ENCODE peak calls at places on chromosomes 12 and 14, in ten cellular contexts. N is HCT116, L is A549, X is H1, U is sigmoid colon, Z is gastrocnemius medialis, Q is heart left ventricle, M is esophagus muscularis mucosa, E is upper lobe of left lung, B is uterus. Y is an unnamed sample.

GRCh38 chr14:23076785-23077408 is 18.0 kb downstream of the ACIN1 start:
- DNase-seq in L (no peak), B (no peak), N (no peak), Z (no peak), M (no peak), E (no peak), Q (no peak), X (no peak), U (no peak), Y (no peak)

GRCh38 chr12:84661732-84662326 is 250.8 kb downstream of the SLC6A15 start:
- DNase-seq in Z (no peak), U (no peak), L (no peak), M (no peak), E (no peak), N (no peak), B (no peak), Q (no peak), X (no peak), Y (no peak)

GRCh38 chr14:43914041-43914693 is 592.9 kb downstream of the FSCB start:
- DNase-seq in Z (no peak), L (no peak), M (no peak), B (no peak), E (no peak), Q (peak; percentile 52), N (no peak), U (no peak), X (no peak), Y (no peak)

GRCh38 chr12:100151769-100152168 is 9.1 kb upstream of the BLTP3B start:
- DNase-seq in B (no peak), L (no peak), Q (no peak), U (no peak), X (no peak), N (no peak), M (no peak), E (no peak), Z (no peak), Y (no peak)

GRCh38 chr14:58755026-58755929 is 117.5 kb downstream of the DACT1 start:
- DNase-seq in L (no peak), M (no peak), B (no peak), X (no peak), Q (no peak), U (no peak), Z (no peak), N (no peak), E (no peak), Y (no peak)

GRCh38 chr12:128969480-128970055 is 116.3 kb downstream of the GLT1D1 start:
- DNase-seq in N (no peak), B (no peak), L (peak; percentile 10), X (peak; percentile 50), Z (no peak), M (no peak), Q (no peak), E (peak; percentile 39), U (no peak), Y (no peak)

GRCh38 chr14:95686935-95687334 is 709 bp downstream of the TCL1B start:
- DNase-seq in Z (no peak), X (no peak), M (no peak), B (no peak), U (no peak), Q (no peak), N (no peak), L (no peak), E (no peak), Y (peak; percentile 29)

GRCh38 chr12:106141452-106141851 is 2.7 kb upstream of the NUAK1 start:
- DNase-seq in B (no peak), X (no peak), U (no peak), Q (no peak), L (no peak), N (no peak), M (no peak), E (no peak), Z (no peak), Y (no peak)

GRCh38 chr12:110367209-110367864 is 36.2 kb downstream of the ANAPC7 start:
- DNase-seq in N (no peak), X (no peak), L (no peak), M (no peak), E (no peak), Z (no peak), B (no peak), U (peak; percentile 85), Q (no peak), Y (no peak)

GRCh38 chr12:18981732-18982131 is 147.8 kb upstream of the PLEKHA5 start:
- DNase-seq in U (no peak), B (no peak), L (no peak), N (no peak), M (no peak), X (no peak), Q (no peak), Z (no peak), E (no peak), Y (no peak)

GRCh38 chr14:52052289-52052943 is 16.4 kb downstream of the NID2 start:
- DNase-seq in Z (no peak), X (no peak), M (peak; percentile 92), N (no peak), U (peak; percentile 78), Q (no peak), B (peak; percentile 65), L (no peak), E (no peak), Y (no peak)

GRCh38 chr12:39905152-39905551 is 200.7 kb downstream of the SLC2A13 start:
- DNase-seq in U (peak; percentile 88), M (no peak), N (no peak), L (no peak), Z (peak; percentile 31), E (no peak), Q (peak; percentile 68), X (no peak), B (peak; percentile 76), Y (peak; percentile 89)

DNA sequence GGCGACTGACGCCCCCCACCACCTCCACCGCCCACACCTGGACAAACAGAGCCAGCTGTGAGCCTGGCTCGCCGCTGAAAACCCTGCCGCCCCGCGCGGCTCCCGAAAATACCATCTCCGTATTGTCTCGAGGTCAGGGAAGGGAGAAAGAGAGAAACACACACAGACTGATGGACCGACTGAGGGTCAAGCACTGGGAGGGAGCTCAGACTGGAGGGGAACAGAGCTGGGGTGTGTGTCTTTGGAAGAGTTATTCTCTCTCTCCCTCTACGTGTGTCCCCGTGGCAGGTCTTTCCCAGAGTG is 4.1 kb upstream of the SIX1 start:
- DNase-seq in Z (no peak), B (no peak), X (no peak), Q (no peak), L (no peak), E (no peak), M (no peak), U (no peak), N (no peak), Y (no peak)
- H3K4me3 ChIP-seq in Z (peak overlapping the region; percentile 57), B (no peak overlapping the region), X (peak overlapping the region; percentile 29), Q (no peak overlapping the region), L (no peak overlapping the region), E (no peak overlapping the region), M (no peak overlapping the region), U (no peak overlapping the region), N (no peak overlapping the region), Y (no peak overlapping the region)

DNA sequence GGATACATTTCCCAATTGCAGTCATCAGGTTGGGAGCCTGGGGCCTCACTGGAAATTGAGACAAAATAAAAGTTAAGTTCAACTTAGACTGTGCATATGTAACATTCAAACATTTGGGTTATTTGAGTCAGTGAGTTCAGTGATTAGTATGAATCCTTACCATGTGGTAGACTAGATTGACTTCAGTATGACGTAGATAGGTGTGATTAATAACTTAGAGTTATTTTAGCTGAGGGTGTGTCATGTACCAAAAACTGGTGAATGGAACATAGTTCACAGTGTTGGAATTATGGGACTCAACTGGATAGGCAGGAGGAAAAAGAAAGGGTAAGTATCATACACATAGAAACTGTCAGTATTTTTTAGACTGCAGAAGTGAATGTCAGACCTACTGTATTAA is 7.9 kb upstream of the SSTR1 start:
- DNase-seq in M (no peak), Z (no peak), B (no peak), Q (no peak), U (no peak), E (no peak), L (no peak), N (no peak), X (no peak), Y (no peak)
- TF ChIP-seq POLR2A in M (no peak), Z (no peak), B (no peak), Q (no peak), U (no peak), E (no peak), L (no peak), N (no peak), X (no peak), Y (no peak)

GRCh38 chr14:103123634-103124500 is 606 bp downstream of the TNFAIP2 start:
- DNase-seq in X (no peak), M (no peak), E (peak; percentile 78), B (peak; percentile 74), L (no peak), Q (peak; percentile 86), Z (no peak), N (no peak), U (peak; percentile 87), Y (peak; percentile 93)

GRCh38 chr14:103123128-103123633 is at the start of gene TNFAIP2:
- DNase-seq in E (peak; percentile 68), N (no peak), Z (no peak), M (no peak), L (no peak), B (peak; percentile 67), X (no peak), U (peak; percentile 84), Q (peak; percentile 91), Y (peak; percentile 94)

GRCh38 chr14:103126088-103126872 is 3.0 kb downstream of the TNFAIP2 start:
- DNase-seq in Z (no peak), M (no peak), N (no peak), E (no peak), U (no peak), Q (peak; percentile 38), B (peak; percentile 17), L (no peak), X (no peak), Y (no peak)

GRCh38 chr14:103125098-103126070 is 2.1 kb downstream of the TNFAIP2 start:
- DNase-seq in Q (peak; percentile 49), U (peak; percentile 62), B (no peak), L (no peak), E (no peak), Z (no peak), X (no peak), M (no peak), N (no peak), Y (no peak)

DNA sequence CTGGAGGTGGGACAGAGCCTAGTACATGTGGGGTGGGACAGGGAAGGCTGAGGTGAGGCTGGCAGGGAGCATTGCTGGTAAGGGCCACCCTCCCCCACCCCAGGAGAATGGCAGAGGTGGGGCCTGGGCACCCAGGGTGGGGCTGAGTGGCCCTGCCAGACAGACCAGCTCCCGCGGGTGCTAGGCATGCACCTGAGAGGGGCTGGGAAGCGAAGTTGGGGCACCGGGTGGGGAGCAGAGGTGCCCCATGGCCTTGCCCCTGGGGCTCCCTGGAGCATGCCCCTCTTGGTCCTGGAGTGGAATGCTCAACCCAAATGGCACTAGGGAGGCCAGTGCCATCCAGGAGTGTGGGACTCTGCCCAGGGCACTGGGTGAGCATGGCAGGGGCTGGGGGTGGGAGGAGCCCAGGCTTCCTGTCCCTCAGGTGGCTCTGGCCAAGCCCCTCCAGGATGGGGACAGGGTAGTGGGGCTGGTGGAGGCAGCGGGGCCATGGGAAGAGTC is 1.3 kb downstream of the TNFAIP2 start:
- DNase-seq in Q (peak; percentile 59), E (no peak), Z (no peak), X (no peak), U (no peak), B (no peak), N (no peak), L (no peak), M (no peak), Y (no peak)
- H3K4me3 ChIP-seq in Q (peak overlapping the region; percentile 72), E (peak overlapping the region; percentile 67), Z (no peak overlapping the region), X (no peak overlapping the region), U (peak overlapping the region; percentile 44), B (peak overlapping the region; percentile 45), N (peak overlapping the region; percentile 58), L (peak overlapping the region; percentile 83), M (peak overlapping the region; percentile 58), Y (no peak overlapping the region)

GRCh38 chr14:91175802-91176201 is 61.9 kb downstream of the DGLUCY start:
- DNase-seq in B (no peak), X (no peak), E (no peak), Q (no peak), U (no peak), L (no peak), Z (no peak), M (no peak), N (no peak), Y (no peak)
- TF ChIP-seq POLR2A in B (no peak), X (no peak), E (no peak), Q (no peak), U (no peak), L (no peak), Z (no peak), M (no peak), N (no peak), Y (no peak)

Y was measured in lower leg skin.